ENCODE peak calls at places on chromosomes 7 and 10, in seven cellular contexts. M is cardiac muscle cell, J is tibial nerve, V is NCI-H510A treated with DMSO at 0.1 percent for 48 hours, N is NCI-H1105 treated with DMSO at 0.1 percent for 48 hours, I is breast epithelium, O is NCI-H460. C is an unnamed sample.

GRCh38 chr10:54800677-54801480 is at the start of gene PCDH15:
- DNase-seq in J (no peak), M (peak; percentile 72), N (peak; percentile 80), I (no peak), O (peak; percentile 54), V (peak; percentile 35), C (no peak)

GRCh38 chr7:19001854-19002253 is 115.6 kb downstream of the TWIST1 start:
- DNase-seq in M (no peak), I (no peak), O (no peak), J (no peak), N (no peak), V (no peak), C (no peak)

GRCh38 chr10:122638106-122638505 is 61.5 kb downstream of the C10orf120 start:
- DNase-seq in M (no peak), I (no peak), O (no peak), V (no peak), N (no peak), J (no peak), C (no peak)

GRCh38 chr10:78524342-78524741 is 490.7 kb downstream of the RPS24 start:
- DNase-seq in O (no peak), M (no peak), N (no peak), J (no peak), I (no peak), V (no peak), C (no peak)

GRCh38 chr10:22479419-22479818 is 134.1 kb downstream of the SPAG6 start:
- DNase-seq in I (no peak), M (no peak), J (no peak), N (no peak), O (peak; percentile 8), V (no peak), C (no peak)

GRCh38 chr10:50788951-50789904 is 49.5 kb downstream of the ASAH2B start:
- DNase-seq in O (peak; percentile 30), J (no peak), N (no peak), I (no peak), V (peak; percentile 2), M (peak; percentile 18), C (no peak)

GRCh38 chr10:132397036-132397541 is at the start of gene PWWP2B:
- DNase-seq in J (no peak), M (peak; percentile 69), N (no peak), O (no peak), I (no peak), V (no peak), C (no peak)

GRCh38 chr7:156080046-156080445 is 267.8 kb upstream of the SHH start:
- DNase-seq in O (no peak), J (no peak), V (no peak), I (no peak), M (no peak), N (no peak), C (no peak)

GRCh38 chr10:88991161-88991899 is 732 bp downstream of the FAS start:
- DNase-seq in O (peak; percentile 26), J (peak; percentile 65), M (peak; percentile 79), V (peak; percentile 49), I (peak; percentile 55), N (peak; percentile 19), C (peak; percentile 81)

GRCh38 chr7:150409300-150410030 is 30.3 kb downstream of the ZNF775 start:
- DNase-seq in O (no peak), V (no peak), I (no peak), N (no peak), J (no peak), M (no peak), C (peak; percentile 45)

GRCh38 chr7:4205828-4206227 is 476.3 kb upstream of the FOXK1 start:
- DNase-seq in V (no peak), N (no peak), J (no peak), O (no peak), I (no peak), M (no peak), C (no peak)

GRCh38 chr7:106570948-106571418 is 90.0 kb downstream of the CCDC71L start:
- DNase-seq in V (no peak), N (no peak), M (no peak), J (no peak), I (no peak), O (no peak), C (no peak)

GRCh38 chr10:122849900-122850605 is 4.4 kb upstream of the CUZD1 start:
- DNase-seq in O (no peak), M (no peak), J (no peak), N (no peak), I (no peak), V (no peak), C (no peak)

C was measured in suprapubic skin.